ENCODE peak calls at places on chromosomes 4 and X, in seven cellular contexts. One of them, this sample, is unnamed.

GRCh38 chr4:56728512-56728911 is 47.4 kb upstream of the HOPX start:
- DNase-seq in uterus: peak; percentile 38
- DNase-seq in mesenchymal stem cell: peak; percentile 99
- DNase-seq in heart left ventricle: peak; percentile 21
- DNase-seq in naive B cell: no peak
- DNase-seq in brain microvascular endothelial cell: peak; percentile 88
- DNase-seq in activated naive CD4-positive, alpha-beta T cell: no peak
- DNase-seq in this sample: no peak

GRCh38 chrX:153055827-153056748 is at the start of gene PNMA3:
- DNase-seq in uterus: no peak
- DNase-seq in mesenchymal stem cell: no peak
- DNase-seq in heart left ventricle: no peak
- DNase-seq in naive B cell: no peak
- DNase-seq in brain microvascular endothelial cell: no peak
- DNase-seq in activated naive CD4-positive, alpha-beta T cell: no peak
- DNase-seq in this sample: no peak

GRCh38 chr4:2304877-2305561 is 43.1 kb upstream of the MXD4 start:
- DNase-seq in uterus: no peak
- DNase-seq in mesenchymal stem cell: no peak
- DNase-seq in heart left ventricle: no peak
- DNase-seq in naive B cell: no peak
- DNase-seq in brain microvascular endothelial cell: no peak
- DNase-seq in activated naive CD4-positive, alpha-beta T cell: no peak
- DNase-seq in this sample: no peak

GRCh38 chr4:95190751-95191436 is 357.9 kb downstream of the UNC5C start:
- DNase-seq in uterus: peak; percentile 32
- DNase-seq in mesenchymal stem cell: peak; percentile 83
- DNase-seq in heart left ventricle: no peak
- DNase-seq in naive B cell: no peak
- DNase-seq in brain microvascular endothelial cell: no peak
- DNase-seq in activated naive CD4-positive, alpha-beta T cell: no peak
- DNase-seq in this sample: no peak

GRCh38 chrX:9339603-9340569 is 125.0 kb upstream of the TBL1X start:
- DNase-seq in uterus: peak; percentile 62
- DNase-seq in mesenchymal stem cell: peak; percentile 45
- DNase-seq in heart left ventricle: peak; percentile 70
- DNase-seq in naive B cell: no peak
- DNase-seq in brain microvascular endothelial cell: no peak
- DNase-seq in activated naive CD4-positive, alpha-beta T cell: no peak
- DNase-seq in this sample: no peak

GRCh38 chr4:40484346-40484745 is 145.3 kb downstream of the RBM47 start:
- DNase-seq in uterus: no peak
- DNase-seq in mesenchymal stem cell: no peak
- DNase-seq in heart left ventricle: no peak
- DNase-seq in naive B cell: no peak
- DNase-seq in brain microvascular endothelial cell: no peak
- DNase-seq in activated naive CD4-positive, alpha-beta T cell: no peak
- DNase-seq in this sample: no peak

GRCh38 chr4:163895369-163896005 is 401.0 kb downstream of the TMA16 start:
- DNase-seq in uterus: no peak
- DNase-seq in mesenchymal stem cell: no peak
- DNase-seq in heart left ventricle: no peak
- DNase-seq in naive B cell: no peak
- DNase-seq in brain microvascular endothelial cell: no peak
- DNase-seq in activated naive CD4-positive, alpha-beta T cell: no peak
- DNase-seq in this sample: peak; percentile 64

GRCh38 chr4:120685756-120686278 is 236.7 kb downstream of the PRDM5 start:
- DNase-seq in uterus: no peak
- DNase-seq in mesenchymal stem cell: no peak
- DNase-seq in heart left ventricle: no peak
- DNase-seq in naive B cell: no peak
- DNase-seq in brain microvascular endothelial cell: no peak
- DNase-seq in activated naive CD4-positive, alpha-beta T cell: no peak
- DNase-seq in this sample: no peak

GRCh38 chr4:96652158-96652557 is 812.3 kb downstream of the PDHA2 start:
- DNase-seq in uterus: no peak
- DNase-seq in mesenchymal stem cell: peak; percentile 8
- DNase-seq in heart left ventricle: no peak
- DNase-seq in naive B cell: no peak
- DNase-seq in brain microvascular endothelial cell: peak; percentile 20
- DNase-seq in activated naive CD4-positive, alpha-beta T cell: no peak
- DNase-seq in this sample: no peak

GRCh38 chrX:40331353-40331752 is 233.6 kb upstream of the BCOR start:
- DNase-seq in uterus: no peak
- DNase-seq in mesenchymal stem cell: no peak
- DNase-seq in heart left ventricle: no peak
- DNase-seq in naive B cell: no peak
- DNase-seq in brain microvascular endothelial cell: no peak
- DNase-seq in activated naive CD4-positive, alpha-beta T cell: no peak
- DNase-seq in this sample: no peak

GRCh38 chrX:46561931-46562721 is 11.4 kb upstream of the CHST7 start:
- DNase-seq in uterus: no peak
- DNase-seq in mesenchymal stem cell: no peak
- DNase-seq in heart left ventricle: no peak
- DNase-seq in naive B cell: peak; percentile 46
- DNase-seq in brain microvascular endothelial cell: no peak
- DNase-seq in activated naive CD4-positive, alpha-beta T cell: no peak
- DNase-seq in this sample: no peak

GRCh38 chr4:54217642-54218486 is 11.2 kb upstream of the PDGFRA start:
- DNase-seq in uterus: peak; percentile 85
- DNase-seq in mesenchymal stem cell: peak; percentile 87
- DNase-seq in heart left ventricle: peak; percentile 78
- DNase-seq in naive B cell: peak; percentile 42
- DNase-seq in brain microvascular endothelial cell: peak; percentile 80
- DNase-seq in activated naive CD4-positive, alpha-beta T cell: peak; percentile 0
- DNase-seq in this sample: peak; percentile 6

GRCh38 chrX:47030339-47030738 is 47.9 kb upstream of the RGN start:
- DNase-seq in uterus: no peak
- DNase-seq in mesenchymal stem cell: peak; percentile 65
- DNase-seq in heart left ventricle: no peak
- DNase-seq in naive B cell: peak; percentile 34
- DNase-seq in brain microvascular endothelial cell: peak; percentile 47
- DNase-seq in activated naive CD4-positive, alpha-beta T cell: no peak
- DNase-seq in this sample: no peak

This sample was measured in GF-D8.